ENCODE peak calls at places on chromosomes 3 and 15, in six cellular contexts. D is CD4-positive, CD25-positive, alpha-beta regulatory T cell; Z is psoas muscle; V is transverse colon; M is GM12878; T is GM23338. J is an unnamed sample.

GRCh38 chr3:128547368-128547987 is 54.5 kb upstream of the GATA2 start:
- DNase-seq in D (no peak), Z (no peak), V (no peak), M (no peak), T (no peak), J (no peak)

GRCh38 chr3:105647047-105647446 is 221.8 kb downstream of the CBLB start:
- DNase-seq in D (no peak), Z (no peak), V (no peak), M (no peak), T (no peak), J (no peak)

GRCh38 chr3:37155782-37156181 is 18.6 kb downstream of the LRRFIP2 start:
- DNase-seq in D (no peak), Z (no peak), V (no peak), M (no peak), T (no peak), J (no peak)

GRCh38 chr3:157572559-157573270 is 69.5 kb upstream of the VEPH1 start:
- DNase-seq in D (peak; percentile 1), Z (no peak), V (peak; percentile 14), M (no peak), T (peak; percentile 88), J (peak; percentile 36)

GRCh38 chr3:15327941-15328340 is 4.4 kb downstream of the SH3BP5 start:
- DNase-seq in D (no peak), Z (peak; percentile 80), V (peak; percentile 62), M (no peak), T (no peak), J (no peak)

GRCh38 chr3:159273608-159274007 is 471.8 kb downstream of the MFSD1 start:
- DNase-seq in D (no peak), Z (no peak), V (no peak), M (no peak), T (peak; percentile 84), J (peak; percentile 21)

GRCh38 chr3:194730369-194730768 is 44.7 kb downstream of the FAM43A start:
- DNase-seq in D (no peak), Z (no peak), V (peak; percentile 63), M (no peak), T (peak; percentile 34), J (peak; percentile 81)

GRCh38 chr3:52704611-52705437 is 767 bp downstream of the GLT8D1 start:
- DNase-seq in D (no peak), Z (peak; percentile 54), V (no peak), M (no peak), T (peak; percentile 17), J (peak; percentile 54)

GRCh38 chr15:29092376-29093064 is 177.1 kb downstream of the NSMCE3 start:
- DNase-seq in D (no peak), Z (no peak), V (no peak), M (no peak), T (no peak), J (no peak)

GRCh38 chr3:29065211-29065785 is 215.6 kb upstream of the RBMS3 start:
- DNase-seq in D (no peak), Z (peak; percentile 66), V (peak; percentile 29), M (no peak), T (peak; percentile 83), J (no peak)

GRCh38 chr15:99408236-99409096 is 157.2 kb downstream of the LRRC28 start:
- DNase-seq in D (no peak), Z (no peak), V (no peak), M (no peak), T (no peak), J (no peak)

GRCh38 chr15:41932511-41932910 is 38.7 kb upstream of the SPTBN5 start:
- DNase-seq in D (no peak), Z (no peak), V (no peak), M (no peak), T (no peak), J (no peak)

GRCh38 chr3:72393455-72393854 is 454.8 kb downstream of the SHQ1 start:
- DNase-seq in D (no peak), Z (no peak), V (no peak), M (no peak), T (no peak), J (no peak)

GRCh38 chr3:72398781-72399180 is 449.5 kb downstream of the SHQ1 start:
- DNase-seq in D (no peak), Z (no peak), V (no peak), M (no peak), T (no peak), J (no peak)

GRCh38 chr3:72395654-72396415 is 452.4 kb downstream of the SHQ1 start:
- DNase-seq in D (no peak), Z (no peak), V (no peak), M (no peak), T (no peak), J (no peak)

GRCh38 chr3:72397586-72397985 is 450.7 kb downstream of the SHQ1 start:
- DNase-seq in D (no peak), Z (no peak), V (no peak), M (no peak), T (peak; percentile 61), J (no peak)

GRCh38 chr3:72396899-72397298 is 451.3 kb downstream of the SHQ1 start:
- DNase-seq in D (no peak), Z (no peak), V (no peak), M (no peak), T (no peak), J (no peak)
- H3K4me1 ChIP-seq in D (peaks cover 22% of the 10 kb centered on the region), Z (peaks cover 32% of the 10 kb centered on the region), V (peaks cover 40% of the 10 kb centered on the region), M (peaks cover 8% of the 10 kb centered on the region), T (peaks cover 87% of the 10 kb centered on the region), J (no peaks in the 10 kb centered on the region)

DNA sequence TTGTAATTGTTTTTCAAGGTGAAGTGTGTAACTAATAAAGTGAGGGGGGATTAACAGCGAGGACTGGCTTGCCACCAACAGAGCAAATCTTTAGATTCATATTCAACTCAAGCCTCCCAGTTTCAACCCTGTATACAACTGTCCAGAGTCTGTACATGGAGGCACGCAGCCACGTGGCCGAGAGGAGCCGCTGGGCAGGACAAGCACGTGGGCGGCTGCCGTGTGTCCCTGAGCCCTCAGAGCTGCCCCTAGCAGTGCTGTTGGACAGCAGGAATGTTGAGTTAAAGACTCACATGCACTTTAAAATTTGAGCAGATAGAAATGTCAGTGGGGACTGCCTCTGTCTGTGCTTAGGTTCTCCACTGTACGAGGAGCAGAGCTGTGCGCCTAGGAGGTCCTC is 29.4 kb downstream of the ASB7 start:
- DNase-seq in D (no peak), Z (no peak), V (no peak), M (no peak), T (no peak), J (no peak)
- H3K4me1 ChIP-seq in D (peaks cover 8% of the 10 kb centered on the region), Z (peaks cover 18% of the 10 kb centered on the region), V (peaks cover 22% of the 10 kb centered on the region), M (no peaks in the 10 kb centered on the region), T (peaks cover 19% of the 10 kb centered on the region), J (no peaks in the 10 kb centered on the region)

GRCh38 chr15:70087708-70088352 is 9.9 kb downstream of the TLE3 start:
- DNase-seq in D (no peak), Z (no peak), V (no peak), M (no peak), T (no peak), J (no peak)
- H3K4me1 ChIP-seq in D (peaks cover 31% of the 10 kb centered on the region), Z (peaks cover 36% of the 10 kb centered on the region), V (peaks cover 61% of the 10 kb centered on the region), M (peaks cover 29% of the 10 kb centered on the region), T (peaks cover 82% of the 10 kb centered on the region), J (peaks cover 31% of the 10 kb centered on the region)

GRCh38 chr15:96361309-96362000 is 31.0 kb downstream of the NR2F2 start:
- DNase-seq in D (no peak), Z (no peak), V (no peak), M (no peak), T (peak; percentile 45), J (no peak)

GRCh38 chr15:96362759-96363678 is 32.5 kb downstream of the NR2F2 start:
- DNase-seq in D (no peak), Z (no peak), V (no peak), M (no peak), T (peak; percentile 83), J (no peak)

GRCh38 chr15:96360581-96361308 is 30.2 kb downstream of the NR2F2 start:
- DNase-seq in D (no peak), Z (no peak), V (no peak), M (no peak), T (peak; percentile 84), J (no peak)

GRCh38 chr15:96363692-96364091 is 33.2 kb downstream of the NR2F2 start:
- DNase-seq in D (no peak), Z (no peak), V (no peak), M (no peak), T (peak; percentile 18), J (no peak)

GRCh38 chr15:96362001-96362758 is 31.7 kb downstream of the NR2F2 start:
- DNase-seq in D (no peak), Z (no peak), V (no peak), M (no peak), T (peak; percentile 29), J (no peak)
- H3K4me1 ChIP-seq in D (peaks cover 14% of the 10 kb centered on the region), Z (no peaks in the 10 kb centered on the region), V (peaks cover 18% of the 10 kb centered on the region), M (peaks cover 2% of the 10 kb centered on the region), T (peaks cover 43% of the 10 kb centered on the region), J (no peaks in the 10 kb centered on the region)

GRCh38 chr3:141659821-141660597 is 78.1 kb upstream of the RNF7 start:
- DNase-seq in D (no peak), Z (peak; percentile 66), V (peak; percentile 49), M (no peak), T (peak; percentile 69), J (peak; percentile 36)

GRCh38 chr3:141661229-141662196 is 76.6 kb upstream of the RNF7 start:
- DNase-seq in D (no peak), Z (no peak), V (no peak), M (no peak), T (no peak), J (no peak)

GRCh38 chr3:141663993-141664392 is 74.1 kb upstream of the RNF7 start:
- DNase-seq in D (no peak), Z (no peak), V (no peak), M (no peak), T (peak; percentile 27), J (no peak)

GRCh38 chr3:141656771-141657170 is 81.3 kb upstream of the RNF7 start:
- DNase-seq in D (no peak), Z (no peak), V (no peak), M (no peak), T (no peak), J (no peak)

DNA sequence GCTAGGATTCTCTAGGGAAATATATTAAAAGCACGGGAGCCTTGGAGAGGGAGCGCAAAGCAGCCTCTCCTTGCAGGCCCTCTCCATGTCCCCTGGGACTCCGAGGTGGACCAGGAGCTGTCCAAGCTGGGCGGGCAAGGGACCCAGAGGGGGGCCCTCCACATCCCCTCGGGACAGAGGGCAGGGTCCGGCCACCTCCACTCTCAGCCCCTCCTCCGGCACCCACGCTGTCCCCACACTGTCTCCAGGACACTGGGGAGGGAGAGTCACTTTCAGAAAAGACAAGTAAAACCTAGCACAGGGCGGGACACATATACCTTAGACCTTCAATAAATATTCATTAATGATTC is 77.5 kb upstream of the RNF7 start:
- DNase-seq in D (no peak), Z (no peak), V (no peak), M (no peak), T (no peak), J (no peak)
- H3K4me1 ChIP-seq in D (peaks cover 7% of the 10 kb centered on the region), Z (no peaks in the 10 kb centered on the region), V (peaks cover 15% of the 10 kb centered on the region), M (no peaks in the 10 kb centered on the region), T (peaks cover 5% of the 10 kb centered on the region), J (peaks cover 4% of the 10 kb centered on the region)

GRCh38 chr3:58497074-58497473 is 5.2 kb downstream of the KCTD6 start:
- DNase-seq in D (no peak), Z (no peak), V (no peak), M (no peak), T (peak; percentile 81), J (no peak)
- H3K4me1 ChIP-seq in D (peaks cover 21% of the 10 kb centered on the region), Z (peaks cover 53% of the 10 kb centered on the region), V (peaks cover 48% of the 10 kb centered on the region), M (peaks cover 11% of the 10 kb centered on the region), T (peaks cover 49% of the 10 kb centered on the region), J (peaks cover 7% of the 10 kb centered on the region)

J was measured in colonic mucosa.